ENCODE peak calls at places on chromosomes 11 and 22, in five cellular contexts. A is astrocyte, T is right cardiac atrium, R is aorta, V is heart left ventricle. L is an unnamed sample.

GRCh38 chr11:116716617-116717016 is 56.2 kb downstream of the BUD13 start:
- DNase-seq in A (no peak), V (no peak), T (no peak), R (no peak), L (no peak)

GRCh38 chr11:121763526-121763925 is 310.8 kb upstream of the SORL1-AS1 start:
- DNase-seq in R (no peak), V (no peak), T (no peak), A (no peak), L (no peak)

GRCh38 chr22:38549106-38549884 is 20.7 kb downstream of the DMC1 start:
- DNase-seq in V (no peak), R (no peak), T (no peak), A (no peak), L (no peak)

GRCh38 chr11:75485742-75486141 is 40.0 kb downstream of the GDPD5 start:
- DNase-seq in T (no peak), V (no peak), R (no peak), A (no peak), L (no peak)

GRCh38 chr11:45885921-45886721 is 670 bp downstream of the MAPK8IP1 start:
- DNase-seq in V (no peak), T (no peak), A (no peak), R (no peak), L (peak; percentile 80)

GRCh38 chr11:120134931-120135228 is 3.0 kb downstream of the TRIM29 start:
- DNase-seq in R (peak; percentile 64), T (no peak), V (no peak), A (no peak), L (no peak)

GRCh38 chr11:76652989-76653673 is 17.4 kb downstream of the LRRC32 start:
- DNase-seq in V (peak; percentile 53), R (peak; percentile 74), A (no peak), T (no peak), L (peak; percentile 16)

GRCh38 chr11:69351460-69351859 is 57.5 kb downstream of the MYEOV start:
- DNase-seq in V (no peak), A (peak; percentile 83), T (no peak), R (no peak), L (no peak)

GRCh38 chr11:131691558-131692041 is 321.2 kb downstream of the NTM start:
- DNase-seq in V (no peak), A (no peak), T (peak; percentile 54), R (no peak), L (peak; percentile 88)

GRCh38 chr22:43541462-43542407 is 129.9 kb downstream of the MPPED1 start:
- DNase-seq in A (no peak), R (peak; percentile 31), V (no peak), T (no peak), L (no peak)

GRCh38 chr11:47340980-47341775 is 11.3 kb downstream of the MYBPC3 start:
- DNase-seq in T (no peak), A (no peak), R (no peak), V (no peak), L (no peak)

GRCh38 chr11:47980093-47980906 is at the start of gene PTPRJ:
- DNase-seq in T (peak; percentile 83), R (peak; percentile 89), A (peak; percentile 39), V (peak; percentile 68), L (peak; percentile 93)

GRCh38 chr11:94010136-94010535 is 11.0 kb upstream of the HEPHL1 start:
- DNase-seq in A (no peak), R (no peak), T (no peak), V (no peak), L (no peak)

GRCh38 chr11:123020968-123021367 is 39.3 kb upstream of the BSX start:
- DNase-seq in T (no peak), V (no peak), R (no peak), A (peak; percentile 19), L (no peak)

GRCh38 chr22:22034469-22035132 is 52.0 kb upstream of the TOP3B start:
- DNase-seq in V (no peak), R (no peak), T (no peak), A (no peak), L (no peak)

GRCh38 chr11:7969756-7970646 is 4.8 kb upstream of the NLRP10 start:
- DNase-seq in R (no peak), A (peak; percentile 53), T (no peak), V (no peak), L (no peak)

GRCh38 chr11:44505591-44506054 is 59.8 kb upstream of the CD82 start:
- DNase-seq in R (no peak), A (peak; percentile 67), V (no peak), T (no peak), L (no peak)

GRCh38 chr11:120024586-120024985 is 113.3 kb downstream of the TRIM29 start:
- DNase-seq in T (no peak), V (no peak), A (no peak), R (no peak), L (no peak)

DNA sequence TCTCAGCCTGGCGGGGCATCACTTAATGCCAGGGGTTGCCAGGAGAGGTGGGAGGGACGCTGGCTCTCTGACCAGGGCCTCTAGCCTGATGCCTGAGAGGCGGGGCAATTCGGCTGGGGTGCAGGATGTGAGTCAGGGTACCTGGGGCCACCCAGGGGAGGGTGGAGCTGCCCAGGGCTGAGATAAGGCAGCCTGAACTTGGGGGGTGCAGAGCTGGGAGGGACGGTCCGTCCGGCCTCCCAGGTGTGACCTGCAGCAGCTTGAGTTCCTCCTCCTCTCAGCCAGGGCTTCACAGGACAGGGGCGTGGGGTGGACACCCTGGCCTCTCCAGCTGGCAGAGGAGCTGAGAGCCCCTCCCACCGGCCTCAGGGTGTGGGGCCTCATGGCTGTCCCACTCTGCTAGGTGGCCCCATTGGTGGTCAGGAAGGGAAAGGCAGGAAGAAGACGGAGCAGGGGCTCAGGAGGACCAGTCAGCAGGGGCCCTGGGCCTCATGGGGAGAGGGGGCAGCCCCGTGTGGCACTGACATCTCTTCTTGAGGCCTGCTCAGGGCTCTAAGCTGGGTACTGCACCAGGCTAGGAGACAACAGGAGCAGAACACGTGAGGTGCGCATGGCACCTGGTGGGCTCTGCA is 942 bp upstream of the RPS6KA4 start:
- DNase-seq in V (peak; percentile 33), A (no peak), T (peak; percentile 68), R (no peak), L (no peak)
- H3K4me3 ChIP-seq in V (peak overlapping the region; percentile 86), A (no peak overlapping the region), T (no peak overlapping the region), R (no peak overlapping the region), L (peak overlapping the region; percentile 78)

DNA sequence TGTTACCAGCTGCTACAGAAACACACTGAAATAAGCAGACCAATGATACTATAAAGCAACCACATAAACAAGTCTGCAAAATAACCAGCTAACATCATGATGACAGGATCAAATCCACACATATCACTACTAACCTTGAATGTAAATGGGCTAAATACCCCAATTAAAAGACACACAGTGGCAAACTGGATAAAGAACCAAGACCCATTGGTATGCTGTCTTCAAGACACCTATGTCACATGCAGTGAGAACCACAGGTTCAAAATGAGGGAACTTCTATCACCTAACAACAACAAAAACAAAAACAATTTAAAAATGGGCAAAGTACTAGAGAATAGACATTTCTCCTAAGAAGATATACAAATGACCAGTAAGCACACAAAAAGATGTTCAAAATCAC is 89.9 kb downstream of the ARHGAP32 start:
- DNase-seq in V (no peak), R (no peak), T (no peak), A (no peak), L (no peak)
- H3K9me3 ChIP-seq in V (peaks cover 5% of the 10 kb centered on the region), R (no peaks in the 10 kb centered on the region), T (no peaks in the 10 kb centered on the region), A (no peaks in the 10 kb centered on the region), L (no peaks in the 10 kb centered on the region)

GRCh38 chr22:24518774-24519485 is 23.8 kb downstream of the UPB1 start:
- DNase-seq in R (no peak), V (no peak), A (no peak), T (no peak), L (no peak)
- H3K4me1 ChIP-seq in R (no peaks in the 10 kb centered on the region), V (no peaks in the 10 kb centered on the region), A (peaks cover 11% of the 10 kb centered on the region), T (peaks cover 2% of the 10 kb centered on the region), L (peaks cover 25% of the 10 kb centered on the region)

DNA sequence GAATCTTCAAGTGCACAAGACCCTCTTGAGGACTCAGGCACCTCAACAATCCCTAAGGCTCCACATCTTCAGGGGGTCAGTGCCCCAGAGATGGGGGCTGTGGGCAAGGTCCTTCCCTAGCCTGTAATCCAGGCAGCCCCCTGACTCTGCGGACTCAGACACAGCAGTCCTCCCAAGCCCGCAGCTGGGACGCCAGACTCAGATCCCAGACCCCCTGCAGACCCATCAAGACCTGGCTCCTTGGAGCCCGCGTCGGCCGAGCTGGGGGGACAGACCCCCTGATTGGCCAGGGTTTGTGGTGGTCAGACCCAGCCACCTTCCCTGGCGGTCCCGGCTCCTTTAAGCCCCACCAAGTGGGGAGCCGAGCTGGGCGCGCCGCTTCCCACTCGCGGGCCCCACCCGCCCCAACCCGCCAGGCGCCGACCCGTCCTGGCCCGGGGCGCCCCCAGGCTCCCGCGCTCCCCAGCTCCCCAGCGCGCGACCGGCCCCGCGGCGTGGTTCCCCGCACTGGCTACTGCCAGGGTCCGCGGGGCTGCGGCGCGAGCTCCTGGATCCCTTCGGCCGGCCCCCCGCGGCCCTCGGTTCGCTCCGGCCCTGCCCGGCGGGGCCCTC is 464 bp downstream of the OSBPL5 start:
- DNase-seq in T (no peak), A (no peak), R (peak; percentile 78), V (peak; percentile 42), L (no peak)
- H3K4me3 ChIP-seq in T (peak overlapping the region; percentile 94), A (peak overlapping the region; percentile 83), R (peak overlapping the region; percentile 80), V (peak overlapping the region; percentile 81), L (peak overlapping the region; percentile 73)

GRCh38 chr22:49400866-49401598 is 426.6 kb downstream of the BRD1 start:
- DNase-seq in V (no peak), R (peak; percentile 22), A (no peak), T (no peak), L (peak; percentile 5)
- H3K9me3 ChIP-seq in V (no peaks in the 10 kb centered on the region), R (no peaks in the 10 kb centered on the region), A (peaks cover 10% of the 10 kb centered on the region), T (no peaks in the 10 kb centered on the region), L (no peaks in the 10 kb centered on the region)

GRCh38 chr11:65778431-65778900 is 2.3 kb downstream of the AP5B1 start:
- DNase-seq in V (no peak), T (no peak), R (peak; percentile 74), A (no peak), L (no peak)
- H3K4me1 ChIP-seq in V (peaks cover 12% of the 10 kb centered on the region), T (no peaks in the 10 kb centered on the region), R (no peaks in the 10 kb centered on the region), A (peaks cover 6% of the 10 kb centered on the region), L (peaks cover 51% of the 10 kb centered on the region)

GRCh38 chr22:47154621-47155081 is 392.2 kb downstream of the TBC1D22A start:
- DNase-seq in T (peak; percentile 87), R (no peak), V (peak; percentile 75), A (peak; percentile 72), L (no peak)
- H3K4me3 ChIP-seq in T (peak overlapping the region; percentile 4), R (peak overlapping the region; percentile 5), V (peak overlapping the region; percentile 15), A (peak overlapping the region; percentile 37), L (peak overlapping the region; percentile 2)

GRCh38 chr11:134468081-134468668 is 56.1 kb upstream of the B3GAT1 start:
- DNase-seq in T (no peak), R (peak; percentile 54), A (no peak), V (no peak), L (no peak)

GRCh38 chr11:134468796-134469195 is 56.8 kb upstream of the B3GAT1 start:
- DNase-seq in A (no peak), V (no peak), T (no peak), R (no peak), L (no peak)

GRCh38 chr11:134471341-134472187 is 59.5 kb upstream of the B3GAT1 start:
- DNase-seq in V (no peak), R (no peak), A (no peak), T (no peak), L (peak; percentile 66)

GRCh38 chr11:134470238-134470637 is 58.2 kb upstream of the B3GAT1 start:
- DNase-seq in V (no peak), R (peak; percentile 17), T (no peak), A (no peak), L (no peak)

DNA sequence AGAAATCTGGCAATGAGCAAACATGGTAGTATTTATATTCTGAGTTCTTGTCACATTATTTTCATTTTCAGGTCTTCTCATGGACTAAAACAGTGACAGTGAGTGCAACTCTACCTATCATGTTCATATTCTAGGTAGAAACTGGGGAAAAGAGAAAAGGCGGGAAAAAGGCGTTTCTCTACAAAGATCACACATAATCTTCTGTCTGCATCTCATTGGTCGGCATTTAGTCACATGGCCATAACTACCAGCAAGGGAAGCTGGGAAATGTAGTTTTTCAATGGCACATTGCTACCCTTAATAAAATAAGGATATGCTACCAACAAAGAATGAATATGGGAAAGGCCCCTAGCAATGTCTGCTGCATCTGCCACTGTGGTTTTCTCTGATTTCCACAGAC is 57.6 kb upstream of the B3GAT1 start:
- DNase-seq in R (no peak), A (no peak), T (no peak), V (no peak), L (no peak)
- H3K9me3 ChIP-seq in R (no peaks in the 10 kb centered on the region), A (no peaks in the 10 kb centered on the region), T (no peaks in the 10 kb centered on the region), V (no peaks in the 10 kb centered on the region), L (no peaks in the 10 kb centered on the region)